ENCODE peak calls at places on chromosomes 2 and 18, in nine cellular contexts. E, C, N, B, X, F, M, W and R are unnamed samples.

GRCh38 chr2:197559656-197560055 is 43.8 kb downstream of the MOB4 start:
- DNase-seq in E (no peak), C (no peak), N (no peak), B (no peak), X (no peak), F (no peak), M (no peak), W (no peak), R (no peak)

GRCh38 chr18:22108674-22109073 is 60.7 kb upstream of the GATA6 start:
- DNase-seq in E (peak; percentile 39), C (no peak), N (no peak), B (no peak), X (no peak), F (no peak), M (no peak), W (no peak), R (no peak)

GRCh38 chr2:234257859-234258561 is 207.5 kb downstream of the SPP2 start:
- DNase-seq in E (peak; percentile 98), C (peak; percentile 31), N (peak; percentile 16), B (no peak), X (peak; percentile 99), F (no peak), M (peak; percentile 38), W (peak; percentile 91), R (no peak)

GRCh38 chr2:68052717-68053422 is 9.9 kb downstream of the C1D start:
- DNase-seq in E (no peak), C (no peak), N (no peak), B (no peak), X (no peak), F (no peak), M (no peak), W (no peak), R (no peak)

GRCh38 chr18:55509631-55510372 is 78.2 kb downstream of the TCF4 start:
- DNase-seq in E (peak; percentile 95), C (no peak), N (no peak), B (peak; percentile 7), X (peak; percentile 73), F (no peak), M (no peak), W (peak; percentile 35), R (no peak)

GRCh38 chr2:230921806-230922595 is 3.0 kb downstream of the GPR55 start:
- DNase-seq in E (no peak), C (no peak), N (no peak), B (no peak), X (no peak), F (no peak), M (no peak), W (no peak), R (no peak)

GRCh38 chr2:43169987-43170732 is 56.2 kb downstream of the ZFP36L2 start:
- DNase-seq in E (no peak), C (no peak), N (peak; percentile 88), B (peak; percentile 76), X (no peak), F (peak; percentile 56), M (peak; percentile 75), W (no peak), R (peak; percentile 59)

GRCh38 chr2:165239230-165239629 is at the start of gene SCN2A:
- DNase-seq in E (peak; percentile 85), C (peak; percentile 51), N (peak; percentile 6), B (peak; percentile 2), X (peak; percentile 35), F (no peak), M (no peak), W (peak; percentile 10), R (no peak)

GRCh38 chr18:22489694-22490093 is 72.0 kb upstream of the CTAGE1 start:
- DNase-seq in E (no peak), C (no peak), N (no peak), B (no peak), X (peak; percentile 37), F (no peak), M (no peak), W (no peak), R (no peak)

GRCh38 chr2:227990937-227991336 is 119.5 kb downstream of the DAW1 start:
- DNase-seq in E (no peak), C (no peak), N (no peak), B (no peak), X (no peak), F (no peak), M (no peak), W (no peak), R (no peak)

GRCh38 chr2:240603846-240604245 is 17.3 kb downstream of the CAPN10 start:
- DNase-seq in E (no peak), C (no peak), N (no peak), B (no peak), X (no peak), F (no peak), M (no peak), W (no peak), R (peak; percentile 7)

GRCh38 chr2:189024861-189025618 is 50.9 kb downstream of the COL3A1 start:
- DNase-seq in E (peak; percentile 35), C (no peak), N (no peak), B (no peak), X (peak; percentile 3), F (no peak), M (no peak), W (peak; percentile 15), R (no peak)

GRCh38 chr2:287471-287885 is 413 bp downstream of the ALKAL2 start:
- DNase-seq in E (peak; percentile 61), C (no peak), N (peak; percentile 22), B (peak; percentile 38), X (no peak), F (no peak), M (no peak), W (peak; percentile 54), R (no peak)

GRCh38 chr2:182870227-182870626 is 3.8 kb upstream of the FRZB start:
- DNase-seq in E (peak; percentile 33), C (no peak), N (peak; percentile 15), B (peak; percentile 31), X (no peak), F (no peak), M (peak; percentile 13), W (no peak), R (no peak)

GRCh38 chr2:218003265-218003950 is 613 bp upstream of the TNS1 start:
- DNase-seq in E (no peak), C (peak; percentile 56), N (no peak), B (no peak), X (no peak), F (no peak), M (no peak), W (peak; percentile 87), R (no peak)

GRCh38 chr2:20677301-20678176 is 10.6 kb downstream of the GDF7 start:
- DNase-seq in E (no peak), C (peak; percentile 4), N (no peak), B (no peak), X (no peak), F (no peak), M (no peak), W (no peak), R (no peak)

GRCh38 chr2:12549641-12550040 is 167.1 kb upstream of the TRIB2 start:
- DNase-seq in E (peak; percentile 56), C (no peak), N (no peak), B (no peak), X (peak; percentile 84), F (no peak), M (no peak), W (peak; percentile 61), R (no peak)

GRCh38 chr2:33340265-33340664 is 136.2 kb upstream of the RASGRP3 start:
- DNase-seq in E (peak; percentile 72), C (no peak), N (no peak), B (no peak), X (no peak), F (no peak), M (no peak), W (no peak), R (no peak)

GRCh38 chr2:197613509-197613987 is 61.8 kb downstream of the RFTN2 start:
- DNase-seq in E (peak; percentile 65), C (no peak), N (no peak), B (no peak), X (no peak), F (no peak), M (no peak), W (no peak), R (no peak)

GRCh38 chr2:188897096-188897495 is 77.1 kb upstream of the COL3A1 start:
- DNase-seq in E (peak; percentile 88), C (no peak), N (no peak), B (no peak), X (no peak), F (no peak), M (no peak), W (peak; percentile 43), R (no peak)

GRCh38 chr2:219498280-219499057 is at the start of gene GMPPA:
- DNase-seq in E (peak; percentile 99), C (peak; percentile 93), N (peak; percentile 92), B (peak; percentile 97), X (peak; percentile 98), F (peak; percentile 88), M (peak; percentile 93), W (peak; percentile 97), R (peak; percentile 88)